ENCODE peak calls at places on chromosomes 12 and 14, in seven cellular contexts. G is natural killer cell; B is activated CD8-positive, alpha-beta memory T cell treated with anti-CD3 and anti-CD28 coated beads, Interleukin-2, amount 50 U/mL, for 48 hours; A is RPMI7951; J is NCI-H510A; T is stimulated activated CD8-positive, alpha-beta memory T cell treated with anti-CD3 and anti-CD28 coated beads, Interleukin-7, amount 100 ng/mL, for 4 hours; I is GF-D8. F is an unnamed sample.

GRCh38 chr12:27163048-27163715 is 80.8 kb upstream of the C12orf71 start:
- DNase-seq in G (no peak), B (no peak), T (no peak), J (no peak), I (no peak), A (peak), F (no peak)

GRCh38 chr14:20429801-20430669 is 5.9 kb downstream of the KLHL33 start:
- DNase-seq in G (no peak), B (no peak), I (no peak), A (no peak), T (no peak), J (no peak), F (no peak)

GRCh38 chr12:12265571-12266388 is 1.1 kb downstream of the LRP6 start:
- DNase-seq in I (no peak), T (no peak), B (no peak), A (peak), J (no peak), G (no peak), F (no peak)

GRCh38 chr14:54337314-54337713 is 59.5 kb upstream of the CDKN3 start:
- DNase-seq in A (no peak), T (no peak), B (no peak), J (no peak), I (no peak), G (no peak), F (no peak)

GRCh38 chr14:75049731-75050201 is 1.5 kb downstream of the MLH3 start:
- DNase-seq in B (no peak), J (no peak), G (no peak), T (no peak), A (no peak), I (no peak), F (no peak)

GRCh38 chr12:753401-754237 is 1.2 kb downstream of the WNK1 start:
- DNase-seq in I (no peak), J (no peak), A (peak), B (peak), T (no peak), G (peak), F (no peak)

GRCh38 chr12:90995041-90995440 is 9.7 kb downstream of the EPYC start:
- DNase-seq in B (no peak), I (no peak), J (no peak), T (no peak), G (no peak), A (no peak), F (no peak)

GRCh38 chr12:89899651-89900050 is 191.0 kb upstream of the ATP2B1 start:
- DNase-seq in T (no peak), G (no peak), J (no peak), A (no peak), B (no peak), I (no peak), F (no peak)

GRCh38 chr12:122023339-122024131 is 1.9 kb downstream of the BCL7A start:
- DNase-seq in A (peak), I (peak), B (peak), J (peak), G (no peak), T (no peak), F (no peak)

GRCh38 chr14:101174522-101174838 is 271.0 kb upstream of the RTL1 start:
- DNase-seq in J (peak), G (no peak), T (no peak), I (no peak), A (no peak), B (no peak), F (no peak)

GRCh38 chr14:57732886-57733285 is 133.0 kb downstream of the SLC35F4 start:
- DNase-seq in B (no peak), I (no peak), T (no peak), A (no peak), J (no peak), G (no peak), F (no peak)

GRCh38 chr14:58722433-58722832 is 84.7 kb downstream of the DACT1 start:
- DNase-seq in J (no peak), I (no peak), T (no peak), G (no peak), A (no peak), B (no peak), F (no peak)

GRCh38 chr14:76086636-76087035 is 65.1 kb upstream of the GPATCH2L start:
- DNase-seq in J (no peak), T (no peak), G (no peak), A (no peak), I (no peak), B (no peak), F (no peak)

GRCh38 chr12:76143343-76144252 is 59.1 kb upstream of the NAP1L1 start:
- DNase-seq in A (no peak), I (no peak), J (no peak), T (no peak), G (no peak), B (no peak), F (no peak)

F was measured in H4.